ENCODE peak calls at places on chromosomes 2 and 18, in five cellular contexts. One of them, this sample, is unnamed.

GRCh38 chr2:160144278-160144990 is 55.6 kb downstream of the ITGB6 start:
- DNase-seq in hepatocyte: no peak
- DNase-seq in posterior vena cava: no peak
- DNase-seq in PC-9: no peak
- DNase-seq in spleen: no peak
- DNase-seq in this sample: no peak

GRCh38 chr2:161745866-161746614 is 121.8 kb downstream of the SLC4A10 start:
- DNase-seq in hepatocyte: peak
- DNase-seq in posterior vena cava: no peak
- DNase-seq in PC-9: peak
- DNase-seq in spleen: no peak
- DNase-seq in this sample: no peak

GRCh38 chr2:186456941-186457340 is 29.1 kb upstream of the ZC3H15 start:
- DNase-seq in hepatocyte: no peak
- DNase-seq in posterior vena cava: no peak
- DNase-seq in PC-9: no peak
- DNase-seq in spleen: no peak
- DNase-seq in this sample: no peak

GRCh38 chr18:58609536-58609993 is 19.3 kb downstream of the ALPK2 start:
- DNase-seq in hepatocyte: no peak
- DNase-seq in posterior vena cava: no peak
- DNase-seq in PC-9: no peak
- DNase-seq in spleen: no peak
- DNase-seq in this sample: no peak

GRCh38 chr2:12619975-12620374 is 96.8 kb upstream of the TRIB2 start:
- DNase-seq in hepatocyte: no peak
- DNase-seq in posterior vena cava: peak
- DNase-seq in PC-9: peak
- DNase-seq in spleen: no peak
- DNase-seq in this sample: no peak

GRCh38 chr18:61854578-61854977 is 38.2 kb downstream of the RNF152 start:
- DNase-seq in hepatocyte: no peak
- DNase-seq in posterior vena cava: no peak
- DNase-seq in PC-9: no peak
- DNase-seq in spleen: no peak
- DNase-seq in this sample: no peak

GRCh38 chr2:105737980-105738657 is 6.6 kb upstream of the NCK2 start:
- DNase-seq in hepatocyte: no peak
- DNase-seq in posterior vena cava: no peak
- DNase-seq in PC-9: no peak
- DNase-seq in spleen: no peak
- DNase-seq in this sample: no peak

GRCh38 chr2:240468300-240469238 is 33.1 kb downstream of the GPC1 start:
- DNase-seq in hepatocyte: peak
- DNase-seq in posterior vena cava: peak
- DNase-seq in PC-9: no peak
- DNase-seq in spleen: peak
- DNase-seq in this sample: peak

GRCh38 chr18:79866889-79867574 is 69.3 kb downstream of the KCNG2 start:
- DNase-seq in hepatocyte: no peak
- DNase-seq in posterior vena cava: no peak
- DNase-seq in PC-9: no peak
- DNase-seq in spleen: peak
- DNase-seq in this sample: no peak